ENCODE peak calls at places on chromosomes 6 and 20, in four cellular contexts. H is NCI-H1417, Q is Calu3, J is fibroblast of the conjunctiva. W is an unnamed sample.
A peak's percentile ranks its signal among the peaks of the same experiment; 100 is the strongest.

GRCh38 chr6:34284563-34285545 is 36.0 kb upstream of the SMIM29 start:
- DNase-seq in J (peak; percentile 87), Q (no peak), H (no peak), W (no peak)

GRCh38 chr6:7058250-7058923 is 49.4 kb upstream of the RREB1 start:
- DNase-seq in Q (peak; percentile 76), H (no peak), J (peak; percentile 85), W (peak; percentile 82)

GRCh38 chr6:119536666-119537065 is 187.1 kb upstream of the MAN1A1 start:
- DNase-seq in H (no peak), J (no peak), Q (no peak), W (no peak)

GRCh38 chr20:50027611-50028105 is 44.9 kb downstream of the SNAI1 start:
- DNase-seq in J (peak; percentile 47), Q (peak; percentile 59), H (no peak), W (peak; percentile 63)

GRCh38 chr6:131103296-131103695 is 32.0 kb upstream of the AKAP7 start:
- DNase-seq in Q (no peak), J (no peak), H (no peak), W (no peak)

GRCh38 chr20:54115172-54115854 is 44.9 kb upstream of the BCAS1 start:
- DNase-seq in H (no peak), J (no peak), Q (no peak), W (no peak)

GRCh38 chr6:148251286-148251685 is 91.4 kb upstream of the SASH1 start:
- DNase-seq in H (peak; percentile 16), J (peak; percentile 55), Q (no peak), W (no peak)

GRCh38 chr20:45924391-45925261 is 9.9 kb upstream of the PCIF1 start:
- DNase-seq in J (no peak), Q (no peak), H (no peak), W (no peak)

GRCh38 chr20:51800132-51800721 is 2.1 kb downstream of the SALL4 start:
- DNase-seq in J (peak; percentile 12), Q (peak; percentile 98), H (peak; percentile 80), W (peak; percentile 62)

GRCh38 chr20:32344835-32345506 is 13.2 kb upstream of the ASXL1 start:
- DNase-seq in Q (no peak), J (no peak), H (peak; percentile 37), W (no peak)

GRCh38 chr6:132731086-132731485 is 17.2 kb upstream of the VNN1 start:
- DNase-seq in J (no peak), Q (no peak), H (no peak), W (no peak)

GRCh38 chr6:131733376-131734016 is 22.7 kb upstream of the CTAGE9 start:
- DNase-seq in H (no peak), J (peak; percentile 14), Q (no peak), W (no peak)

W was measured in PC-9.